ENCODE peak calls at places on chromosome 6, in seven cellular contexts. O, R, K, A, T, P and J are unnamed samples.

GRCh38 chr6:4460595-4461475 is 315.4 kb upstream of the CDYL start:
- DNase-seq in O (no peak), R (peak; percentile 52), K (peak; percentile 54), A (no peak), T (no peak), P (no peak), J (peak; percentile 48)

GRCh38 chr6:53066059-53066406 is 829 bp downstream of the FBXO9 start:
- DNase-seq in O (peak; percentile 39), R (peak; percentile 71), K (no peak), A (no peak), T (peak; percentile 40), P (peak; percentile 33), J (peak; percentile 67)

GRCh38 chr6:29705389-29706231 is 17.6 kb upstream of the HLA-F start:
- DNase-seq in O (peak; percentile 30), R (peak; percentile 76), K (peak; percentile 58), A (no peak), T (peak; percentile 78), P (peak; percentile 32), J (peak; percentile 83)

GRCh38 chr6:136317976-136318375 is 28.3 kb upstream of the BCLAF1 start:
- DNase-seq in O (no peak), R (no peak), K (no peak), A (no peak), T (no peak), P (no peak), J (no peak)

GRCh38 chr6:125020385-125020784 is 58.1 kb downstream of the RNF217 start:
- DNase-seq in O (no peak), R (no peak), K (no peak), A (no peak), T (no peak), P (no peak), J (peak; percentile 69)

GRCh38 chr6:79261666-79262065 is 27.2 kb upstream of the HMGN3 start:
- DNase-seq in O (no peak), R (peak; percentile 47), K (no peak), A (no peak), T (no peak), P (no peak), J (no peak)

GRCh38 chr6:159727717-159728440 is 573 bp downstream of the WTAP start:
- DNase-seq in O (no peak), R (no peak), K (no peak), A (no peak), T (peak; percentile 5), P (no peak), J (peak; percentile 67)

GRCh38 chr6:51004380-51004779 is 185.7 kb downstream of the TFAP2B start:
- DNase-seq in O (no peak), R (no peak), K (no peak), A (no peak), T (no peak), P (no peak), J (no peak)

GRCh38 chr6:53794073-53794719 is 609 bp upstream of the LRRC1 start:
- DNase-seq in O (peak; percentile 46), R (peak; percentile 86), K (peak; percentile 77), A (no peak), T (peak; percentile 75), P (peak; percentile 87), J (peak; percentile 86)

GRCh38 chr6:33877982-33878381 is 74.2 kb upstream of the MLN start:
- DNase-seq in O (no peak), R (no peak), K (no peak), A (no peak), T (no peak), P (no peak), J (no peak)

GRCh38 chr6:43078651-43079050 is 2.5 kb downstream of the PTK7 start:
- DNase-seq in O (no peak), R (no peak), K (no peak), A (no peak), T (no peak), P (no peak), J (peak; percentile 86)

GRCh38 chr6:147170269-147170668 is 33.9 kb upstream of the STXBP5 start:
- DNase-seq in O (no peak), R (no peak), K (no peak), A (peak; percentile 54), T (peak; percentile 63), P (peak; percentile 78), J (peak; percentile 91)

GRCh38 chr6:135909737-135910387 is 58.4 kb downstream of the PDE7B start:
- DNase-seq in O (peak; percentile 66), R (peak; percentile 85), K (peak; percentile 84), A (no peak), T (peak; percentile 74), P (peak; percentile 54), J (peak; percentile 32)

GRCh38 chr6:29516108-29516507 is 28.4 kb upstream of the MAS1L start:
- DNase-seq in O (no peak), R (peak; percentile 12), K (no peak), A (peak; percentile 32), T (peak; percentile 84), P (peak; percentile 93), J (peak; percentile 63)

GRCh38 chr6:34573567-34574183 is 17.5 kb upstream of the SPDEF start:
- DNase-seq in O (no peak), R (no peak), K (no peak), A (no peak), T (no peak), P (no peak), J (no peak)

GRCh38 chr6:133240511-133241087 is 558 bp upstream of the EYA4 start:
- DNase-seq in O (peak; percentile 89), R (peak; percentile 85), K (peak; percentile 70), A (no peak), T (peak; percentile 55), P (no peak), J (peak; percentile 64)

GRCh38 chr6:107275330-107275865 is 160.1 kb upstream of the BEND3 start:
- DNase-seq in O (peak; percentile 30), R (peak; percentile 61), K (no peak), A (no peak), T (peak; percentile 11), P (no peak), J (no peak)

GRCh38 chr6:7811441-7811840 is 85.5 kb downstream of the BMP6 start:
- DNase-seq in O (no peak), R (no peak), K (no peak), A (no peak), T (no peak), P (no peak), J (peak; percentile 48)

GRCh38 chr6:7813193-7813592 is 87.3 kb downstream of the BMP6 start:
- DNase-seq in O (no peak), R (no peak), K (no peak), A (no peak), T (no peak), P (no peak), J (no peak)

GRCh38 chr6:7815716-7816115 is 89.8 kb downstream of the BMP6 start:
- DNase-seq in O (no peak), R (no peak), K (no peak), A (no peak), T (no peak), P (no peak), J (no peak)

GRCh38 chr6:7812623-7813022 is 86.7 kb downstream of the BMP6 start:
- DNase-seq in O (no peak), R (no peak), K (no peak), A (no peak), T (no peak), P (no peak), J (no peak)

DNA sequence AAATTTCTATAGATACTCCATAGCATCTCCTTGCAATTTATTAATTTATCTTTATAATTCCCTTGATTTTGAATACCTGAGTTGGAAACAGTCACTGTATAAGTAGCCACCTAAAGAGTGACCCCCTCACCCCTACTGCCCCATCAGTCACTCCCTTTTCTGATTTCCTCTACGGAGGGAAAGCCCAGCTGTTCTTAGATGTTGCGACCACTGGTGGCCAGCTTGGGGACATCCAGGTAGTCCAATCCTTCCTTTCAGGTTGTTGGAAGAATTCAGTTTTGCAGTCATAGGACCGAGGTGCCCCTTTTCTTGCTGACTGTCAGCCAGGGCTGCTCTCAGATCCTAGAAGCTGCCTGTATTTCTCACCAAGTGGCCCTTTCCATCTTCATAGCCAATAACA is 87.8 kb downstream of the BMP6 start:
- DNase-seq in O (no peak), R (peak; percentile 79), K (peak; percentile 56), A (no peak), T (peak; percentile 21), P (no peak), J (no peak)
- H3K36me3 ChIP-seq in O (no peaks in the 10 kb centered on the region), R (no peaks in the 10 kb centered on the region), K (no peaks in the 10 kb centered on the region), A (no peaks in the 10 kb centered on the region), T (no peaks in the 10 kb centered on the region), P (no peaks in the 10 kb centered on the region), J (no peaks in the 10 kb centered on the region)

GRCh38 chr6:90227693-90228092 is 69.0 kb downstream of the BACH2 start:
- DNase-seq in O (no peak), R (no peak), K (no peak), A (no peak), T (no peak), P (no peak), J (peak; percentile 30)

GRCh38 chr6:90230547-90231240 is 65.9 kb downstream of the BACH2 start:
- DNase-seq in O (no peak), R (no peak), K (no peak), A (no peak), T (no peak), P (no peak), J (no peak)

GRCh38 chr6:90233994-90234393 is 62.6 kb downstream of the BACH2 start:
- DNase-seq in O (no peak), R (no peak), K (no peak), A (no peak), T (no peak), P (no peak), J (no peak)

GRCh38 chr6:90231308-90231707 is 65.3 kb downstream of the BACH2 start:
- DNase-seq in O (no peak), R (no peak), K (no peak), A (no peak), T (no peak), P (no peak), J (no peak)

DNA sequence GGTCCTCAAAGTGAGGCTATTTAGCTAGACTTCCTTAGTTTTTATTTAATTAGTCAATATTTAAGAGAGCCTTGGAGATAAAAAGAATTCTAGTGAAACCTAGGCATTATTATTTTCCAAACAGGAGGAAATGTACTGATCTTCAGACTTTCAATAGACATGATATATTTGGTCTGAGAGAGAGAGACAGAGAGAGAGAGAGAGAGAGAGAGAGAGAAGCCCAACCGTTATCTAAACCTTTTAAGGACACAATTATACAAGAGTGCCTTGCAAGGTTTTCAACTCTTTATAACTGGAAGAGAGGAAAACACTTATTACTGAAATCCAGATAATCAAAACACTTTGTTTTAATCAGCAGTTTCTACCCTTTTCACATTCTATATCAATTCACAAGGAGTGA is 64.8 kb downstream of the BACH2 start:
- DNase-seq in O (no peak), R (no peak), K (no peak), A (no peak), T (no peak), P (no peak), J (no peak)
- H3K36me3 ChIP-seq in O (no peaks in the 10 kb centered on the region), R (peaks cover 3% of the 10 kb centered on the region), K (no peaks in the 10 kb centered on the region), A (no peaks in the 10 kb centered on the region), T (no peaks in the 10 kb centered on the region), P (no peaks in the 10 kb centered on the region), J (no peaks in the 10 kb centered on the region)

DNA sequence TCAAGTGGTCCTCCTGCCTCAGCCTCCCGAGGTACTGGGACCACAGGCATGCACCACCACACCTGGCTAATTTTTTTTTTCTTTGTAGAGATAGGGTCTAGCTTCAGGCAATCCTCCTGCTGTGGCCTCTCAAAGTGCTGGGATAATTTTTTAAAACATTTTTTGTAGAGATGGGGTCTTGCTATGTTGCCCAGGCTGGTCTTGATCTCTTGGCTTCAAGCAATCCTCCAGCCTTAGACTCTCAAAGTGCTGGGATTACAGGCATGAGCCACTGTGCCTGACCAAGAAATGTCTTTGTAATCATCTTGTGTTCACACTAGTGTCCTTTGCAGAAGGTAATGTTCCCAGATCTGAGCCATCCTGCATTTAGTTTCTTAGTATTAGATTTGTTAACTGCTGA is 61.6 kb downstream of the RIPOR2 start:
- DNase-seq in O (no peak), R (no peak), K (no peak), A (no peak), T (no peak), P (no peak), J (no peak)
- H3K36me3 ChIP-seq in O (no peaks in the 10 kb centered on the region), R (no peaks in the 10 kb centered on the region), K (no peaks in the 10 kb centered on the region), A (no peaks in the 10 kb centered on the region), T (no peaks in the 10 kb centered on the region), P (no peaks in the 10 kb centered on the region), J (peaks cover 49% of the 10 kb centered on the region)

GRCh38 chr6:47261191-47261590 is 48.5 kb downstream of the TNFRSF21 start:
- DNase-seq in O (no peak), R (no peak), K (no peak), A (no peak), T (no peak), P (no peak), J (no peak)
- H3K36me3 ChIP-seq in O (no peaks in the 10 kb centered on the region), R (peaks cover 89% of the 10 kb centered on the region), K (no peaks in the 10 kb centered on the region), A (no peaks in the 10 kb centered on the region), T (peaks cover 82% of the 10 kb centered on the region), P (peaks cover 4% of the 10 kb centered on the region), J (peaks cover 27% of the 10 kb centered on the region)